ENCODE peak calls at places on chromosomes 12 and 14, in four cellular contexts. X is ovary, V is left ventricle myocardium inferior, Q is germinal center. P is an unnamed sample.

GRCh38 chr14:24080142-24080530 is 8.8 kb downstream of the CPNE6 start:
- DNase-seq in X (no peak), Q (no peak), V (no peak), P (no peak)

GRCh38 chr12:104638760-104639319 is 182.1 kb downstream of the CHST11 start:
- DNase-seq in Q (no peak), V (no peak), X (no peak), P (no peak)

GRCh38 chr12:122517877-122518276 is 8.9 kb downstream of the RSRC2 start:
- DNase-seq in X (peak; percentile 33), V (no peak), Q (no peak), P (no peak)

GRCh38 chr14:79836577-79836976 is 374.7 kb downstream of the DIO2 start:
- DNase-seq in V (no peak), X (no peak), Q (no peak), P (no peak)

GRCh38 chr14:67396381-67396965 is 15.5 kb downstream of the PLEK2 start:
- DNase-seq in Q (no peak), X (no peak), V (no peak), P (no peak)

GRCh38 chr14:96039633-96040311 is 610 bp downstream of the C14orf132 start:
- DNase-seq in Q (peak; percentile 11), X (no peak), V (no peak), P (no peak)

GRCh38 chr12:57218030-57218853 is 1.6 kb downstream of the NXPH4 start:
- DNase-seq in Q (no peak), X (no peak), V (no peak), P (no peak)

GRCh38 chr12:58204086-58204485 is 262.7 kb downstream of the ATP23 start:
- DNase-seq in V (no peak), X (no peak), Q (no peak), P (no peak)

GRCh38 chr12:107847830-107848229 is 73.3 kb downstream of the ASCL4 start:
- DNase-seq in V (no peak), Q (no peak), X (no peak), P (no peak)

GRCh38 chr12:93550748-93551611 is 21.5 kb upstream of the SOCS2 start:
- DNase-seq in Q (no peak), V (no peak), X (no peak), P (no peak)

GRCh38 chr12:115174928-115175327 is 491.0 kb upstream of the TBX3 start:
- DNase-seq in X (peak; percentile 9), V (no peak), Q (no peak), P (no peak)

GRCh38 chr12:22657538-22657937 is 32.6 kb downstream of the ETNK1 start:
- DNase-seq in Q (no peak), X (no peak), V (no peak), P (no peak)

P was measured in GM10248.